ENCODE peak calls at places on chromosomes 3 and 15, in six cellular contexts. D is cardiac muscle cell, U is IMR-90, M is H9, S is BE2C, A is breast epithelium. V is an unnamed sample.

GRCh38 chr15:31262143-31262530 is 64.5 kb upstream of the KLF13 start:
- DNase-seq in U (no peak), M (peak; percentile 12), A (no peak), S (no peak), D (no peak), V (no peak)

GRCh38 chr3:11514191-11514770 is 129.4 kb downstream of the VGLL4 start:
- DNase-seq in S (peak; percentile 11), A (no peak), D (peak; percentile 85), M (no peak), U (peak; percentile 92), V (no peak)

GRCh38 chr3:198071602-198072285 is 111.7 kb downstream of the LMLN start:
- DNase-seq in A (no peak), D (peak; percentile 75), S (no peak), M (peak; percentile 74), U (peak; percentile 97), V (no peak)

GRCh38 chr3:172461530-172462138 is 13.4 kb upstream of the GHSR start:
- DNase-seq in D (peak; percentile 46), M (no peak), U (peak; percentile 10), S (no peak), A (no peak), V (no peak)

GRCh38 chr15:25743160-25743908 is 119.8 kb downstream of the ATP10A start:
- DNase-seq in U (peak; percentile 8), M (no peak), A (no peak), S (no peak), D (no peak), V (no peak)

GRCh38 chr3:4834403-4834866 is 144.8 kb upstream of the BHLHE40 start:
- DNase-seq in A (no peak), S (no peak), U (peak; percentile 17), D (no peak), M (no peak), V (no peak)

GRCh38 chr15:74788716-74789151 is 6.9 kb downstream of the CSK start:
- DNase-seq in M (no peak), A (no peak), S (no peak), U (no peak), D (no peak), V (no peak)

GRCh38 chr3:190528721-190529120 is 14.8 kb downstream of the IL1RAP start:
- DNase-seq in U (no peak), A (no peak), S (no peak), D (no peak), M (no peak), V (no peak)

GRCh38 chr3:149221783-149222517 is at the start of gene CP:
- DNase-seq in S (no peak), M (no peak), D (peak; percentile 18), A (no peak), U (no peak), V (no peak)

GRCh38 chr3:138408751-138409161 is 25.7 kb upstream of the ESYT3 start:
- DNase-seq in A (no peak), D (no peak), S (no peak), M (peak; percentile 58), U (peak; percentile 5), V (no peak)

GRCh38 chr3:197371521-197372075 is 73.2 kb upstream of the DLG1 start:
- DNase-seq in S (no peak), U (no peak), M (no peak), D (no peak), A (no peak), V (no peak)

GRCh38 chr3:46435327-46435726 is 28.3 kb downstream of the CCRL2 start:
- DNase-seq in U (no peak), M (no peak), A (no peak), S (no peak), D (no peak), V (no peak)

GRCh38 chr3:38084019-38084968 is 45.3 kb downstream of the DLEC1 start:
- DNase-seq in D (peak; percentile 69), M (no peak), S (peak; percentile 26), A (no peak), U (peak; percentile 19), V (no peak)

GRCh38 chr3:184371570-184372018 is 6.4 kb downstream of the THPO start:
- DNase-seq in U (peak; percentile 89), S (peak; percentile 82), M (peak; percentile 89), D (peak; percentile 91), A (peak; percentile 70), V (peak; percentile 74)

GRCh38 chr3:49629451-49629850 is 44.7 kb upstream of the APEH start:
- DNase-seq in M (no peak), A (no peak), U (no peak), D (no peak), S (no peak), V (no peak)

DNA sequence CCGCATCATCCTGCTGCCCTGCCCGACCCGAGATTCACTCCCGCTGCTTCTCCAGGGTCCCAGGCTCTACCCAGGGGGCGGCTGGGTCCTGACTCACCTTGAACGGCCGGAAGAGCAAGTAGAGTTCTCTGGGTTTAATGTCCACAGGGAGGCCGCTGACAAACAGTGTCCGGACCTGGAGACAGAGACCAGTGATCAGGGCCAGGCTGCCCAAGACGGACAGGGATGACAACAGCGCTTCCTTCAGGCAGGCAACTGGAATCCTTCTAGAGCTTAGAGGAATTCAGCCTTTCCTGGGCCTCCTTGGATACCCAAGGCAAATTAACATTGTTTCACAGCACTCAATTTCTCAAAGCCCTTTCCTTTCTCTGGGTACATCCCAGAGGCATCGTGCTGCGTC is 23.9 kb downstream of the RBPMS2 start:
- DNase-seq in A (no peak), M (no peak), D (no peak), U (no peak), S (no peak), V (no peak)
- H3K4me1 ChIP-seq in A (no peaks in the 10 kb centered on the region), M (no peaks in the 10 kb centered on the region), D (peaks cover 33% of the 10 kb centered on the region), U (peaks cover 11% of the 10 kb centered on the region), S (no peaks in the 10 kb centered on the region), V (peaks cover 11% of the 10 kb centered on the region)

DNA sequence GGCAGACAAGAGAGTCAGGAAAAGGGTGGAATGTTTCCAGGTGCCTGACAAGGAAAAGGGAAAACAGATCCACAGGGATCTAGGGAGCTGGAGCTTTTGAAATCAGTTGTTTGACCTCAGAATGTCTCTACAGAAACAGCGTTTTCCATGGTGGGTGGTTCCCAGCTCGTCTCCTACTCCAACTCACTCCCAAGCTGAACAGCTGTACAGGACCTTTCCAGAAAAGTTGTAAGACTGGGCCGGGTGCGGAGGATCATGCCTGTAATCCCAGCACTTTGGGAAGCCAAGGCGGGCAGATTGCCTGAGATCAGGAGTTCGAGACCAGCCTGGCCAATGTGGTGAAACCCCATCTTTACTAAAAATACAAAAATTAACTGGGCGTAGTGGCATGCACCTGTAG is 55.7 kb upstream of the RYK start:
- DNase-seq in U (no peak), D (no peak), S (no peak), M (no peak), A (no peak), V (no peak)
- H3K4me1 ChIP-seq in U (peaks cover 17% of the 10 kb centered on the region), D (peaks cover 4% of the 10 kb centered on the region), S (no peaks in the 10 kb centered on the region), M (peaks cover 5% of the 10 kb centered on the region), A (peaks cover 8% of the 10 kb centered on the region), V (peaks cover 10% of the 10 kb centered on the region)

GRCh38 chr3:156478931-156479330 is 76.0 kb downstream of the SSR3 start:
- DNase-seq in S (no peak), D (no peak), U (no peak), M (no peak), A (no peak), V (no peak)
- H3K4me1 ChIP-seq in S (peaks cover 40% of the 10 kb centered on the region), D (peaks cover 4% of the 10 kb centered on the region), U (peaks cover 5% of the 10 kb centered on the region), M (no peaks in the 10 kb centered on the region), A (no peaks in the 10 kb centered on the region), V (peaks cover 13% of the 10 kb centered on the region)

GRCh38 chr3:189322339-189322738 is 150.6 kb downstream of the TPRG1 start:
- DNase-seq in A (peak; percentile 34), U (no peak), S (no peak), D (no peak), M (no peak), V (no peak)

GRCh38 chr3:189320511-189320910 is 148.7 kb downstream of the TPRG1 start:
- DNase-seq in S (no peak), D (no peak), M (no peak), U (no peak), A (no peak), V (no peak)

GRCh38 chr3:189325454-189325853 is 153.7 kb downstream of the TPRG1 start:
- DNase-seq in S (no peak), D (no peak), U (no peak), A (no peak), M (no peak), V (no peak)

GRCh38 chr3:189330066-189330465 is 158.3 kb downstream of the TPRG1 start:
- DNase-seq in S (no peak), A (no peak), U (no peak), D (no peak), M (no peak), V (no peak)

DNA sequence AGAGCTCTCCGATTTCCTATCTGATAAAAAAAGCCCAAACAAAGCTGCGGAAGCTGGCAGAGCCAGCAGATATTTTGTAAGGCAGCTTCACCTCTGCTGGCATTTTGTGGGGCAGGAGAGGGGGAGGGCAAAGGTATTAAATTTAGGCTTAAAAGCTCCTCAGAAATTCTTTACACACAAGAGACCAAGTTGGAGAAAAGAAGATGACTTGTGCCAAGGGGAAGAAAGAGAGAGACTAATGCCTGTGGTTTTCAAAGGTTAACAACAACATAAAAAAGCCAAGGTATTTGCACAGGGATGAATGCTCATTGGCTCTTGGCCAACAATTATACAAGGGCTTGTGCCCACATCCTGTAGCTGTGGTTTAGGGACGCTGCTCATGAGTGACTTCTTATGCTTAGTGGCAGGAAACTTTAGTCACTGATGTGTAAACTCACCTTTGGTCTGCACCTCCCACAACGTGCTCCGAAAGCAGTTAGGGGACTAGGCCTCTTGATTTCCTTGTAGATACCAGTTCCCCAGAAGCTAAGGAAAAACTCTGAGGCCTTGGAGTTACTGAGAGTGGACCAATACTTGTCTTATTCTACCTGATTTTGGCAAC is 152.9 kb downstream of the TPRG1 start:
- DNase-seq in U (peak; percentile 72), D (peak; percentile 70), M (no peak), A (peak; percentile 91), S (no peak), V (peak; percentile 5)
- H3K4me1 ChIP-seq in U (peaks cover 1% of the 10 kb centered on the region), D (peaks cover 16% of the 10 kb centered on the region), M (no peaks in the 10 kb centered on the region), A (peaks cover 4% of the 10 kb centered on the region), S (no peaks in the 10 kb centered on the region), V (no peaks in the 10 kb centered on the region)

GRCh38 chr3:186993940-186994670 is 63.8 kb downstream of the ST6GAL1 start:
- DNase-seq in S (no peak), M (no peak), A (no peak), D (no peak), U (peak; percentile 62), V (no peak)

GRCh38 chr3:186993210-186993782 is 63.0 kb downstream of the ST6GAL1 start:
- DNase-seq in S (no peak), M (no peak), U (no peak), D (no peak), A (no peak), V (no peak)

GRCh38 chr3:186998937-186999368 is 68.6 kb downstream of the ST6GAL1 start:
- DNase-seq in U (no peak), M (peak; percentile 94), A (no peak), D (no peak), S (no peak), V (no peak)

GRCh38 chr3:186997061-186998054 is 67.0 kb downstream of the ST6GAL1 start:
- DNase-seq in A (no peak), M (no peak), U (no peak), S (no peak), D (peak; percentile 34), V (no peak)

DNA sequence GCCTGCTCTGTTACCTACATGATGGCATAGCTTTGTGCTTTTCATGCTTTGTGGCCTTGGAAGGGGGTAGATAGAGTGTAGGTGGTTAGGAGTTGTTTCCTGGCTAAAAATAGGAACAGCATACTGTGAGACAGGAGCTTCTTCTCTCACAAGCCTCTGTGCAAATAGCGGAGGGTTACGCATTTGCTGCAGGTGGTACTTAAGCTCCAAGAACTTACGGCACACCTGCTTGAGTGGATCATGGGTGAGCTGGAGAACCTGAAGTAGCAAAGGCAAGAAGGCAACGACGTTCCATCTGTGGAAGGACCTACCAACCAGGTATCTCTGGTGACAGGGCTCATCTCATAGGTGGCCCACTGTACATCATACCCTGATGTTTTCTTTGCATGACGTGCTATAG is 66.0 kb downstream of the ST6GAL1 start:
- DNase-seq in A (no peak), S (no peak), M (no peak), U (no peak), D (no peak), V (no peak)
- H3K4me1 ChIP-seq in A (no peaks in the 10 kb centered on the region), S (no peaks in the 10 kb centered on the region), M (peaks cover 17% of the 10 kb centered on the region), U (peaks cover 2% of the 10 kb centered on the region), D (peaks cover 14% of the 10 kb centered on the region), V (no peaks in the 10 kb centered on the region)

V was measured in heart right ventricle.